ENCODE peak calls at places on chromosomes 16 and 17, in eight cellular contexts. L, K, Z, Q, T, F, H and G are unnamed samples.

GRCh38 chr17:51119415-51120356 is 982 bp downstream of the SPAG9 start:
- DNase-seq in F (no peak), H (peak), K (peak), L (peak), Q (peak), T (peak), Z (peak), G (no peak)

GRCh38 chr17:38509772-38510423 is 81.6 kb downstream of the ARHGAP23 start:
- DNase-seq in L (no peak), F (no peak), Q (no peak), H (no peak), K (no peak), T (no peak), Z (no peak), G (no peak)

GRCh38 chr17:81599719-81600486 is 37.0 kb downstream of the NPLOC4 start:
- DNase-seq in T (no peak), K (no peak), H (no peak), Z (peak), F (no peak), Q (peak), L (no peak), G (no peak)

GRCh38 chr16:84117482-84117843 is 721 bp upstream of the MBTPS1 start:
- DNase-seq in Q (peak), H (peak), L (no peak), Z (peak), T (no peak), F (no peak), K (no peak), G (peak)

GRCh38 chr17:74117999-74118421 is 85.5 kb upstream of the RPL38 start:
- DNase-seq in L (peak), Q (no peak), F (no peak), H (no peak), T (no peak), Z (no peak), K (no peak), G (no peak)

GRCh38 chr16:11781773-11782172 is 15.3 kb downstream of the ZC3H7A start:
- DNase-seq in Q (no peak), F (no peak), H (no peak), T (no peak), L (no peak), Z (peak), K (no peak), G (no peak)

GRCh38 chr17:10888858-10889257 is 51.0 kb upstream of the PIRT start:
- DNase-seq in K (no peak), F (no peak), H (no peak), Q (no peak), Z (no peak), T (no peak), L (no peak), G (no peak)

GRCh38 chr17:2312736-2313135 is 9.0 kb downstream of the SRR start:
- DNase-seq in L (no peak), H (no peak), Q (no peak), K (no peak), Z (no peak), F (no peak), T (no peak), G (no peak)

GRCh38 chr17:32876414-32877163 is at the start of gene MYO1D:
- DNase-seq in F (no peak), Z (no peak), L (peak), K (peak), H (peak), Q (no peak), T (peak), G (peak)

GRCh38 chr17:13415877-13416416 is 185.8 kb downstream of the HS3ST3A1 start:
- DNase-seq in T (no peak), F (no peak), Z (peak), L (peak), Q (peak), H (no peak), K (peak), G (no peak)

GRCh38 chr17:28204244-28204643 is 114.8 kb upstream of the TMEM97 start:
- DNase-seq in Q (no peak), T (no peak), F (no peak), H (no peak), Z (no peak), L (no peak), K (no peak), G (no peak)

GRCh38 chr17:75153854-75154194 is 488 bp downstream of the JPT1 start:
- DNase-seq in F (no peak), Z (no peak), T (no peak), H (no peak), L (no peak), K (peak), Q (no peak), G (no peak)

GRCh38 chr17:34581446-34582184 is 2.2 kb downstream of the TMEM132E start:
- DNase-seq in Z (no peak), Q (no peak), K (no peak), L (peak), H (no peak), F (no peak), T (no peak), G (peak)

GRCh38 chr17:41689497-41690299 is 1.0 kb downstream of the EIF1 start:
- DNase-seq in Q (peak), L (peak), F (no peak), H (peak), T (no peak), Z (peak), K (peak), G (no peak)

GRCh38 chr16:50210266-50211038 is 55.9 kb upstream of the ADCY7 start:
- DNase-seq in Q (peak), Z (peak), T (peak), H (peak), K (peak), L (peak), F (peak), G (peak)

GRCh38 chr17:67054608-67055007 is 10.3 kb downstream of the CACNG1 start:
- DNase-seq in T (no peak), Q (no peak), F (no peak), Z (no peak), L (no peak), K (no peak), H (no peak), G (no peak)

GRCh38 chr16:31476305-31477219 is 4.6 kb downstream of the TGFB1I1 start:
- DNase-seq in H (no peak), Z (no peak), L (peak), F (no peak), Q (no peak), K (peak), T (peak), G (no peak)

GRCh38 chr17:60353773-60354172 is 38.2 kb downstream of the USP32 start:
- DNase-seq in H (no peak), F (no peak), K (no peak), Q (no peak), L (no peak), Z (peak), T (no peak), G (no peak)

GRCh38 chr16:30774367-30775130 is 12.4 kb downstream of the RNF40 start:
- DNase-seq in Z (no peak), L (no peak), K (no peak), T (no peak), F (no peak), Q (no peak), H (no peak), G (no peak)

GRCh38 chr17:69669441-69670178 is 255.1 kb downstream of the MAP2K6 start:
- DNase-seq in F (no peak), Q (peak), K (no peak), T (no peak), L (no peak), Z (no peak), H (no peak), G (no peak)

GRCh38 chr17:65455972-65456343 is 105.5 kb downstream of the AXIN2 start:
- DNase-seq in T (no peak), F (no peak), L (peak), H (no peak), Q (peak), Z (peak), K (peak), G (no peak)

GRCh38 chr17:34386925-34387550 is 24.0 kb upstream of the CCL1 start:
- DNase-seq in K (no peak), Q (peak), T (no peak), H (no peak), L (no peak), F (no peak), Z (no peak), G (no peak)

GRCh38 chr16:49546735-49547134 is 173.1 kb downstream of the C16orf78 start:
- DNase-seq in Z (no peak), F (no peak), T (no peak), H (no peak), L (no peak), K (no peak), Q (no peak), G (no peak)

GRCh38 chr16:75251280-75252048 is at the start of gene BCAR1:
- DNase-seq in T (peak), Z (peak), L (peak), K (peak), H (peak), Q (peak), F (peak), G (peak)

GRCh38 chr16:23504453-23505179 is 5.7 kb downstream of the GGA2 start:
- DNase-seq in H (peak), Z (peak), F (peak), K (peak), T (peak), L (peak), Q (peak), G (peak)

GRCh38 chr17:74903034-74903433 is 9.6 kb upstream of the FADS6 start:
- DNase-seq in Z (no peak), T (no peak), H (no peak), L (no peak), K (no peak), Q (no peak), F (no peak), G (no peak)

GRCh38 chr17:27945333-27945616 is 52.1 kb upstream of the LYRM9 start:
- DNase-seq in T (no peak), Z (no peak), H (no peak), L (no peak), Q (no peak), K (no peak), F (no peak), G (no peak)

GRCh38 chr17:2295575-2295974 is 8.0 kb downstream of the SMG6 start:
- DNase-seq in Z (no peak), L (no peak), K (no peak), H (no peak), F (no peak), Q (peak), T (no peak), G (no peak)

GRCh38 chr17:57586099-57586702 is 158.9 kb downstream of the CCDC182 start:
- DNase-seq in F (no peak), K (no peak), Z (no peak), L (no peak), T (no peak), H (no peak), Q (no peak), G (no peak)

GRCh38 chr17:68535903-68536302 is 23.7 kb downstream of the PRKAR1A start:
- DNase-seq in K (no peak), Q (no peak), L (no peak), F (no peak), Z (no peak), H (no peak), T (no peak), G (no peak)

GRCh38 chr16:73015612-73016487 is 32.1 kb downstream of the ZFHX3 start:
- DNase-seq in L (no peak), F (no peak), H (peak), T (peak), Z (no peak), Q (no peak), K (peak), G (no peak)

GRCh38 chr17:1730345-1731193 is 6.1 kb downstream of the WDR81 start:
- DNase-seq in H (peak), K (peak), F (peak), T (peak), Z (peak), L (no peak), Q (peak), G (peak)

GRCh38 chr16:11224894-11225676 is 30.9 kb downstream of the SOCS1 start:
- DNase-seq in T (peak), F (no peak), K (no peak), Q (peak), Z (no peak), L (no peak), H (no peak), G (no peak)

DNA sequence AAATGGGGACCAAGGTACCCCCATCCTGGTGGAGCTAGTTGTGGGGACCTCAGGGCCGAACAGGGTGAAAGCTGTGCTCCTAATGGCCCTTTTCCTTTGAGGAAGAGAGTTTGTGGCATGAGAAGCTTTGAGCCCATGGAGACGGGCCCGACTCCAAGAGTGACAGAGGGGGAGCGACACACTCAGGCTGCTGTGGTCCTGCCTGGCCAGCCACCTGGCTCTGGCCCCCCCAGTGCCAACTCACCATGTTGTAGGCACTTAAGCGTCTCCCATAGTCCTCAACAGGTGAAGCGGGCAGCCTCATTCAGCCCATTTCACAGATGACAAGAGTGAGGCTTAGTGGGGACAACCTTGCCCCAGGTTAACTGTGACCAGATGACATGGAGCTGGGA is 1.6 kb downstream of the IL21R start:
- DNase-seq in K (no peak), Q (no peak), Z (no peak), T (no peak), F (no peak), L (no peak), H (no peak), G (no peak)
- H3K4me3 ChIP-seq in K (no peak), Q (no peak), Z (no peak), T (no peak), F (no peak), L (no peak), H (no peak), G (no peak)

GRCh38 chr17:83087788-83088360 is 8.5 kb downstream of the METRNL start:
- DNase-seq in Q (no peak), T (no peak), L (no peak), K (no peak), F (no peak), H (no peak), Z (no peak), G (no peak)
- H3K4me3 ChIP-seq in Q (no peak), T (no peak), L (no peak), K (no peak), F (no peak), H (peak), Z (peak), G (no peak)

DNA sequence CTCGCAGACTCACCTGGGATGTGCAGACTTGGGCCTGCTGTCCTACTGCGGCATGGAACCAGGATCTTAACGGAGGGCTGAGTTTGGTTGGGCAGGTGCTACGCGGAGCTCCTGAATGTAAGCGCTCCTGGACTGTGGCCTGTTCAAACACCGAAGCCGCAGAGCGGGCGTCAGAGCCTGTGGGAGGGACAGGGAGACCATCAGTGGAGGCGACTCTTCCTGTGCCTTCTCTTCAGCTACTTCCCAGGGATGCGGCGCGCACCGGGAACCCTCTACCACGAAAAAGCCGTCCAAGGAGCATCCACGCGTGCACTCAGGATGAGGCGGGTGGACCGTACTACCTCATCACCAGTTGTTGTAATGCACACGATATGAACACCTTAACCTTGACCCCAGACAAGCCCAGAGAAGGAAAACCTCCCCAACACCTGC is 2.0 kb downstream of the USP36 start:
- DNase-seq in H (no peak), T (peak), F (no peak), Z (no peak), L (no peak), Q (no peak), K (peak), G (no peak)
- H3K4me3 ChIP-seq in H (no peak), T (peak), F (peak), Z (no peak), L (no peak), Q (no peak), K (no peak), G (peak)

GRCh38 chr16:17461951-17462729 is 8.6 kb downstream of the XYLT1 start:
- DNase-seq in Z (no peak), F (no peak), Q (no peak), L (no peak), T (no peak), K (no peak), H (no peak), G (no peak)
- H3K4me3 ChIP-seq in Z (no peak), F (no peak), Q (no peak), L (no peak), T (no peak), K (no peak), H (no peak), G (no peak)

DNA sequence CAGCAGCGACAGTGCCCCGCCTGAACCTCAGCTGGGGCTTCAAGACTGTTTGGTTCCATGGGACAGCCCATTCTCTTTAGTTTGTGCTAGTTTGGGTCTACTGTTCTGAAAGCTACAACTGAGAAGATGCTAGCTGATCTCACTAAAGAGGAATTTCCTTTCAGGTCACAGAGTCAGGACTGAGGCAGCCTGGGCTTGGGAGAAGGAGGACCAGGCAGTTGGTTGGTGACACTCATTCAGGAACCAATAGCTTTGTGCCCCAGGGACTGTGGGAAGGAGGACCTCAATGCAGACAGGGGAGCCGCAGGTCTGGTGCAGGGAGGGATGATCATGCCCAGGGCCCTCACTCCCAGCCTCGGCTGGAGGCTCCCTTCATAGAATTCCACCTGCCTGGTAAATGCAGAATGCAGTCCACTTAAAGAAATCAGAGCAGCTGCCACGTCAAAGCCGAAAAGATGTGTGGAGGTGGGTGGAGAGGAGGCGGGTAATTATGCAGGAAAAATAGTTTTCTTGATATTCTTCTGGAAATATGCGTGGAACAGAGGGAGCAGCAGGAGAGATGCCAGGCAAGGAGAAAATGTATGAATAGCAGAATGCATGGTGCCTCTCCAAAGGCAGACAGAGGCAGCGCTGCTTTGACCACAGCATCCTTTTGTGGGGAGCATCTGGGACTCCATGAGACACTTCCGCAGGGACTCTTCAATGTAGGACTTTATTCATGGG is 32.6 kb upstream of the ZFP90 start:
- DNase-seq in T (no peak), K (no peak), F (no peak), Z (peak), H (no peak), L (no peak), Q (peak), G (no peak)
- H3K4me3 ChIP-seq in T (no peak), K (no peak), F (no peak), Z (no peak), H (no peak), L (no peak), Q (no peak), G (no peak)